ENCODE peak calls at places on chromosomes 6 and 20, in seven cellular contexts. One of them, this sample, is unnamed.

GRCh38 chr20:58224097-58224496 is 4.4 kb downstream of the ANKRD60 start:
- DNase-seq in ovary: no peak
- DNase-seq in adrenal gland: no peak
- DNase-seq in Peyer's patch: no peak
- DNase-seq in heart left ventricle: no peak
- DNase-seq in HCT116: no peak
- DNase-seq in A549: no peak
- DNase-seq in this sample: no peak

GRCh38 chr6:95318137-95318536 is 259.2 kb upstream of the MANEA start:
- DNase-seq in HCT116: no peak
- DNase-seq in Peyer's patch: no peak
- DNase-seq in ovary: no peak
- DNase-seq in heart left ventricle: no peak
- DNase-seq in adrenal gland: no peak
- DNase-seq in A549: no peak
- DNase-seq in this sample: no peak

GRCh38 chr6:85594197-85594930 is 706 bp upstream of the SNX14 start:
- DNase-seq in A549: no peak
- DNase-seq in adrenal gland: no peak
- DNase-seq in heart left ventricle: no peak
- DNase-seq in HCT116: no peak
- DNase-seq in ovary: no peak
- DNase-seq in Peyer's patch: no peak
- DNase-seq in this sample: no peak

GRCh38 chr6:21132856-21133610 is 460.5 kb upstream of the SOX4 start:
- DNase-seq in A549: no peak
- DNase-seq in HCT116: no peak
- DNase-seq in adrenal gland: no peak
- DNase-seq in Peyer's patch: no peak
- DNase-seq in ovary: no peak
- DNase-seq in heart left ventricle: no peak
- DNase-seq in this sample: no peak

GRCh38 chr6:111987295-111987694 is 66.6 kb upstream of the CCN6 start:
- DNase-seq in heart left ventricle: no peak
- DNase-seq in adrenal gland: no peak
- DNase-seq in A549: no peak
- DNase-seq in ovary: no peak
- DNase-seq in Peyer's patch: no peak
- DNase-seq in HCT116: no peak
- DNase-seq in this sample: no peak

GRCh38 chr6:156901309-156902019 is 124.3 kb downstream of the ARID1B start:
- DNase-seq in heart left ventricle: no peak
- DNase-seq in Peyer's patch: no peak
- DNase-seq in adrenal gland: no peak
- DNase-seq in A549: no peak
- DNase-seq in ovary: no peak
- DNase-seq in HCT116: no peak
- DNase-seq in this sample: no peak

GRCh38 chr6:125985967-125986294 is 409 bp upstream of the TRMT11 start:
- DNase-seq in A549: no peak
- DNase-seq in adrenal gland: no peak
- DNase-seq in Peyer's patch: no peak
- DNase-seq in ovary: no peak
- DNase-seq in heart left ventricle: no peak
- DNase-seq in HCT116: no peak
- DNase-seq in this sample: no peak

GRCh38 chr6:148530394-148530923 is 187.8 kb downstream of the SASH1 start:
- DNase-seq in Peyer's patch: no peak
- DNase-seq in heart left ventricle: no peak
- DNase-seq in HCT116: no peak
- DNase-seq in adrenal gland: no peak
- DNase-seq in A549: peak
- DNase-seq in ovary: no peak
- DNase-seq in this sample: no peak

GRCh38 chr6:45922728-45923351 is 92.8 kb downstream of the CLIC5 start:
- DNase-seq in ovary: peak
- DNase-seq in Peyer's patch: peak
- DNase-seq in A549: peak
- DNase-seq in HCT116: peak
- DNase-seq in adrenal gland: peak
- DNase-seq in heart left ventricle: peak
- DNase-seq in this sample: peak

GRCh38 chr20:43812216-43812615 is 85.4 kb upstream of the GTSF1L start:
- DNase-seq in heart left ventricle: no peak
- DNase-seq in adrenal gland: no peak
- DNase-seq in ovary: no peak
- DNase-seq in HCT116: no peak
- DNase-seq in A549: no peak
- DNase-seq in Peyer's patch: no peak
- DNase-seq in this sample: no peak

GRCh38 chr6:4637691-4638433 is 138.3 kb upstream of the CDYL start:
- DNase-seq in heart left ventricle: no peak
- DNase-seq in HCT116: peak
- DNase-seq in A549: peak
- DNase-seq in Peyer's patch: no peak
- DNase-seq in adrenal gland: peak
- DNase-seq in ovary: no peak
- DNase-seq in this sample: no peak

GRCh38 chr20:51116765-51117686 is 94.1 kb upstream of the KCNG1 start:
- DNase-seq in A549: no peak
- DNase-seq in HCT116: no peak
- DNase-seq in ovary: no peak
- DNase-seq in Peyer's patch: no peak
- DNase-seq in heart left ventricle: no peak
- DNase-seq in adrenal gland: no peak
- DNase-seq in this sample: no peak

GRCh38 chr6:70973591-70973990 is 16.7 kb upstream of the B3GAT2 start:
- DNase-seq in A549: no peak
- DNase-seq in Peyer's patch: no peak
- DNase-seq in adrenal gland: no peak
- DNase-seq in heart left ventricle: no peak
- DNase-seq in ovary: no peak
- DNase-seq in HCT116: no peak
- DNase-seq in this sample: no peak

GRCh38 chr6:149077208-149077607 is 240.3 kb upstream of the TAB2 start:
- DNase-seq in heart left ventricle: no peak
- DNase-seq in adrenal gland: no peak
- DNase-seq in A549: no peak
- DNase-seq in ovary: no peak
- DNase-seq in HCT116: no peak
- DNase-seq in Peyer's patch: no peak
- DNase-seq in this sample: no peak

GRCh38 chr6:137744877-137745276 is 122.2 kb upstream of the TNFAIP3 start:
- DNase-seq in HCT116: no peak
- DNase-seq in Peyer's patch: no peak
- DNase-seq in ovary: no peak
- DNase-seq in A549: no peak
- DNase-seq in heart left ventricle: no peak
- DNase-seq in adrenal gland: no peak
- DNase-seq in this sample: no peak

GRCh38 chr6:105357147-105357546 is 45.7 kb downstream of the PREP start:
- DNase-seq in Peyer's patch: no peak
- DNase-seq in ovary: no peak
- DNase-seq in adrenal gland: no peak
- DNase-seq in heart left ventricle: no peak
- DNase-seq in HCT116: no peak
- DNase-seq in A549: no peak
- DNase-seq in this sample: no peak

GRCh38 chr6:148064406-148065134 is 278.1 kb upstream of the SASH1 start:
- DNase-seq in adrenal gland: no peak
- DNase-seq in Peyer's patch: no peak
- DNase-seq in ovary: no peak
- DNase-seq in HCT116: no peak
- DNase-seq in heart left ventricle: no peak
- DNase-seq in A549: no peak
- DNase-seq in this sample: no peak

GRCh38 chr20:18686696-18687095 is 98.8 kb downstream of the DTD1 start:
- DNase-seq in Peyer's patch: no peak
- DNase-seq in ovary: no peak
- DNase-seq in adrenal gland: no peak
- DNase-seq in HCT116: no peak
- DNase-seq in A549: peak
- DNase-seq in heart left ventricle: no peak
- DNase-seq in this sample: no peak

GRCh38 chr6:79713701-79714322 is 82.7 kb downstream of the SH3BGRL2 start:
- DNase-seq in heart left ventricle: peak
- DNase-seq in A549: peak
- DNase-seq in ovary: peak
- DNase-seq in Peyer's patch: peak
- DNase-seq in adrenal gland: peak
- DNase-seq in HCT116: peak
- DNase-seq in this sample: no peak

GRCh38 chr20:47456952-47457724 is 44.5 kb upstream of the NCOA3 start:
- DNase-seq in Peyer's patch: no peak
- DNase-seq in A549: peak
- DNase-seq in adrenal gland: no peak
- DNase-seq in HCT116: no peak
- DNase-seq in heart left ventricle: no peak
- DNase-seq in ovary: no peak
- DNase-seq in this sample: no peak

GRCh38 chr20:47028487-47028886 is 133.8 kb downstream of the EYA2 start:
- DNase-seq in adrenal gland: no peak
- DNase-seq in A549: no peak
- DNase-seq in heart left ventricle: no peak
- DNase-seq in HCT116: no peak
- DNase-seq in Peyer's patch: no peak
- DNase-seq in ovary: no peak
- DNase-seq in this sample: no peak

DNA sequence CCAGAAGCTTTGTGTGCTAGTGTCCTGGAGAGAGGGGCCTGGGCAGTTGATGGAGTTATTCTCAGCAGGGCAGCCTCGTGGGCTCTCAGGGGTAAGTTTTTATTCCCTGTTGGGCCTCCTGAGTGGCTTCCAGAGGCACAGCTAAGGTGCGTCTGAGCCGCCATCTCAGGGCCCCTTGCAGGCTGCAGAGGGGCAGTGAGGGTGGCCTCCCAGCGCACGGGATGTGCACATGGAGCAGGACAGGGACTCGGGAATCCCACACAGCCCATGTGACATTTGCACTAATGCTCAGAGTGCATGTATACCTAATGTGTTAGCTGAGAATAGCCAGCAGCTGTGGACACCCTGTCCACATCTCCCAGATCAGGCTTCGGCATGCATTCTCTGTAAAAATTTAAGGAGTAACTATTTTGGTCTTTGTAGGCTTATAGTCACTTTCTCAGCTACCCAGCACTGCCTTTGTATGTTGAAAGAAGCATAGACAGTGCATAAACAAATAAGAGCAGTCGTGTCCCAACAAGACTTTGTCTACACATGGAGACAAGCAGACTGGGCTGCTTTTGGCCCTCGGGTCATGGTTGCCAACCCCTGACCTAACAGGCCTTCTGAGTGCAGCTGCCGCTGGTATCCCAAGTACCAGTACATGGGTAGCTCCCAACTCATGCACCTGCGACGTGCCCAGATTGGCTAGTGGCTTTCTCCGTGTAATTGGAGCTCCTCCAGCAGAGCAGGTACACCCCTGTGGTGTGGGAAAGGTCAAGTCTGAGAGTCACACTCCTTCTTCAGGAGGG is 18.6 kb upstream of the CST9L start:
- DNase-seq in adrenal gland: no peak
- DNase-seq in HCT116: no peak
- DNase-seq in A549: no peak
- DNase-seq in ovary: no peak
- DNase-seq in heart left ventricle: no peak
- DNase-seq in Peyer's patch: no peak
- DNase-seq in this sample: no peak
- TF ChIP-seq POLR2A in adrenal gland: no peak
- TF ChIP-seq POLR2A in HCT116: no peak
- TF ChIP-seq POLR2A in A549: no peak
- TF ChIP-seq POLR2A in ovary: no peak
- TF ChIP-seq POLR2A in heart left ventricle: no peak
- TF ChIP-seq POLR2A in Peyer's patch: no peak
- TF ChIP-seq POLR2A in this sample: no peak

DNA sequence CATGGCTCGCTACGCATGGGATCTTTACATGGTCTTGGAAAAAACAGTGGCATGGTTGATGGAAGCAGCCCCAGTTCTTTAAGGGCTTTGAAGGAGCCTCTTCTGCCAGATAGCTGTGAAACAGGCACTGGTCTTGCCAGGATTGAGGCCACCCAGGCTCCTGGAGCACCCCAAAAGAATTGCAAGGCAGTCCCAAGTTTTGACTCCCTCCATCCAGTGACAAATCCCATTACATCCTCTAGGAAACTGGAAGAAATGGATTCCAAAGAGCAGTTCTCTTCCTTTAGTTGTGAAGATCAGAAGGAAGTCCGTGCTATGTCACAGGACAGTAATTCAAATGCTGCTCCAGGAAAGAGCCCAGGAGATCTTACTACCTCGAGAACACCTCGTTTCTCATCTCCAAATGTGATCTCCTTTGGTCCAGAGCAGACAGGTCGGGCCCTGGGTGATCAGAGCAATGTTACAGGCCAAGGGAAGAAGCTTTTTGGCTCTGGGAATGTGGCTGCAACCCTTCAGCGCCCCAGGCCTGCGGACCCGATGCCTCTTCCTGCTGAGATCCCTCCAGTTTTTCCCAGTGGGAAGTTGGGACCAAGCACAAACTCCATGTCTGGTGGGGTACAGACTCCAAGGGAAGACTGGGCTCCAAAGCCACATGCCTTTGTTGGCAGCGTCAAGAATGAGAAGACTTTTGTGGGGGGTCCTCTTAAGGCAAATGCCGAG is 78.2 kb downstream of the ASXL1 start:
- DNase-seq in A549: no peak
- DNase-seq in adrenal gland: no peak
- DNase-seq in heart left ventricle: no peak
- DNase-seq in HCT116: no peak
- DNase-seq in ovary: no peak
- DNase-seq in Peyer's patch: no peak
- DNase-seq in this sample: no peak
- TF ChIP-seq POLR2A in A549: no peak
- TF ChIP-seq POLR2A in adrenal gland: no peak
- TF ChIP-seq POLR2A in heart left ventricle: no peak
- TF ChIP-seq POLR2A in HCT116: no peak
- TF ChIP-seq POLR2A in ovary: no peak
- TF ChIP-seq POLR2A in Peyer's patch: no peak
- TF ChIP-seq POLR2A in this sample: no peak

GRCh38 chr6:28368522-28368921 is 18.8 kb downstream of the ZKSCAN3 start:
- DNase-seq in adrenal gland: no peak
- DNase-seq in HCT116: no peak
- DNase-seq in A549: no peak
- DNase-seq in ovary: no peak
- DNase-seq in Peyer's patch: no peak
- DNase-seq in heart left ventricle: no peak
- DNase-seq in this sample: no peak
- TF ChIP-seq POLR2A in adrenal gland: no peak
- TF ChIP-seq POLR2A in HCT116: no peak
- TF ChIP-seq POLR2A in A549: no peak
- TF ChIP-seq POLR2A in ovary: no peak
- TF ChIP-seq POLR2A in Peyer's patch: no peak
- TF ChIP-seq POLR2A in heart left ventricle: no peak
- TF ChIP-seq POLR2A in this sample: no peak

DNA sequence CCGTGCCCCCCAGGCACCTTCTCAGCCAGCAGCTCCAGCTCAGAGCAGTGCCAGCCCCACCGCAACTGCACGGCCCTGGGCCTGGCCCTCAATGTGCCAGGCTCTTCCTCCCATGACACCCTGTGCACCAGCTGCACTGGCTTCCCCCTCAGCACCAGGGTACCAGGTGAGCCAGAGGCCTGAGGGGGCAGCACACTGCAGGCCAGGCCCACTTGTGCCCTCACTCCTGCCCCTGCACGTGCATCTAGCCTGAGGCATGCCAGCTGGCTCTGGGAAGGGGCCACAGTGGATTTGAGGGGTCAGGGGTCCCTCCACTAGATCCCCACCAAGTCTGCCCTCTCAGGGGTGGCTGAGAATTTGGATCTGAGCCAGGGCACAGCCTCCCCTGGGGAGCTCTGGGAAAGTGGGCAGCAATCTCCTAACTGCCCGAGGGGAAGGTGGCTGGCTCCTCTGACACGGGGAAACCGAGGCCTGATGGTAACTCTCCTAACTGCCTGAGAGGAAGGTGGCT is 960 bp downstream of the TNFRSF6B start:
- DNase-seq in Peyer's patch: no peak
- DNase-seq in heart left ventricle: peak
- DNase-seq in adrenal gland: peak
- DNase-seq in ovary: peak
- DNase-seq in HCT116: no peak
- DNase-seq in A549: no peak
- DNase-seq in this sample: peak
- TF ChIP-seq POLR2A in Peyer's patch: no peak
- TF ChIP-seq POLR2A in heart left ventricle: no peak
- TF ChIP-seq POLR2A in adrenal gland: no peak
- TF ChIP-seq POLR2A in ovary: no peak
- TF ChIP-seq POLR2A in HCT116: no peak
- TF ChIP-seq POLR2A in A549: no peak
- TF ChIP-seq POLR2A in this sample: no peak

This sample was measured in gastrocnemius medialis.